ENCODE peak calls at places on chromosomes 4 and X, in four cellular contexts. One of them, this sample, is unnamed.

GRCh38 chr4:169109276-169109675 is 99.2 kb upstream of the CBR4 start:
- DNase-seq in nephron progenitor cell: no peak
- DNase-seq in endothelial cell: no peak
- DNase-seq in activated CD4-positive, alpha-beta T cell treated with anti-CD3 and anti-CD28 coated beads, Interleukin-2, amount 10 ng/mL, durations not matched to agents 7 days and 5 days: no peak
- DNase-seq in this sample: no peak

GRCh38 chr4:37627263-37627662 is 58.9 kb downstream of the RELL1 start:
- DNase-seq in nephron progenitor cell: no peak
- DNase-seq in endothelial cell: no peak
- DNase-seq in activated CD4-positive, alpha-beta T cell treated with anti-CD3 and anti-CD28 coated beads, Interleukin-2, amount 10 ng/mL, durations not matched to agents 7 days and 5 days: no peak
- DNase-seq in this sample: no peak

GRCh38 chrX:13647709-13648212 is 5.2 kb upstream of the TCEANC start:
- DNase-seq in nephron progenitor cell: no peak
- DNase-seq in endothelial cell: no peak
- DNase-seq in activated CD4-positive, alpha-beta T cell treated with anti-CD3 and anti-CD28 coated beads, Interleukin-2, amount 10 ng/mL, durations not matched to agents 7 days and 5 days: peak; percentile 10
- DNase-seq in this sample: no peak

GRCh38 chr4:75673959-75674328 is 733 bp upstream of the G3BP2 start:
- DNase-seq in nephron progenitor cell: no peak
- DNase-seq in endothelial cell: no peak
- DNase-seq in activated CD4-positive, alpha-beta T cell treated with anti-CD3 and anti-CD28 coated beads, Interleukin-2, amount 10 ng/mL, durations not matched to agents 7 days and 5 days: no peak
- DNase-seq in this sample: no peak

GRCh38 chr4:156764145-156764544 is 207.5 kb downstream of the PDGFC start:
- DNase-seq in nephron progenitor cell: no peak
- DNase-seq in endothelial cell: no peak
- DNase-seq in activated CD4-positive, alpha-beta T cell treated with anti-CD3 and anti-CD28 coated beads, Interleukin-2, amount 10 ng/mL, durations not matched to agents 7 days and 5 days: no peak
- DNase-seq in this sample: no peak

GRCh38 chr4:170990989-170991589 is 822.1 kb upstream of the GALNTL6 start:
- DNase-seq in nephron progenitor cell: peak; percentile 34
- DNase-seq in endothelial cell: peak; percentile 49
- DNase-seq in activated CD4-positive, alpha-beta T cell treated with anti-CD3 and anti-CD28 coated beads, Interleukin-2, amount 10 ng/mL, durations not matched to agents 7 days and 5 days: no peak
- DNase-seq in this sample: no peak

GRCh38 chrX:115333446-115333845 is 43.9 kb downstream of the LUZP4 start:
- DNase-seq in nephron progenitor cell: no peak
- DNase-seq in endothelial cell: no peak
- DNase-seq in activated CD4-positive, alpha-beta T cell treated with anti-CD3 and anti-CD28 coated beads, Interleukin-2, amount 10 ng/mL, durations not matched to agents 7 days and 5 days: no peak
- DNase-seq in this sample: no peak

GRCh38 chr4:59086410-59086809 is 1976.2 kb upstream of the IGFBP7 start:
- DNase-seq in nephron progenitor cell: no peak
- DNase-seq in endothelial cell: no peak
- DNase-seq in activated CD4-positive, alpha-beta T cell treated with anti-CD3 and anti-CD28 coated beads, Interleukin-2, amount 10 ng/mL, durations not matched to agents 7 days and 5 days: no peak
- DNase-seq in this sample: no peak

GRCh38 chr4:36292551-36293188 is 11.3 kb downstream of the DTHD1 start:
- DNase-seq in nephron progenitor cell: no peak
- DNase-seq in endothelial cell: no peak
- DNase-seq in activated CD4-positive, alpha-beta T cell treated with anti-CD3 and anti-CD28 coated beads, Interleukin-2, amount 10 ng/mL, durations not matched to agents 7 days and 5 days: no peak
- DNase-seq in this sample: no peak

GRCh38 chr4:69321153-69321729 is 41.0 kb downstream of the UGT2B28 start:
- DNase-seq in nephron progenitor cell: no peak
- DNase-seq in endothelial cell: no peak
- DNase-seq in activated CD4-positive, alpha-beta T cell treated with anti-CD3 and anti-CD28 coated beads, Interleukin-2, amount 10 ng/mL, durations not matched to agents 7 days and 5 days: no peak
- DNase-seq in this sample: no peak

GRCh38 chr4:169361741-169362140 is 91.0 kb upstream of the SH3RF1 start:
- DNase-seq in nephron progenitor cell: no peak
- DNase-seq in endothelial cell: no peak
- DNase-seq in activated CD4-positive, alpha-beta T cell treated with anti-CD3 and anti-CD28 coated beads, Interleukin-2, amount 10 ng/mL, durations not matched to agents 7 days and 5 days: no peak
- DNase-seq in this sample: no peak

GRCh38 chr4:30181918-30182317 is 538.3 kb upstream of the PCDH7 start:
- DNase-seq in nephron progenitor cell: no peak
- DNase-seq in endothelial cell: no peak
- DNase-seq in activated CD4-positive, alpha-beta T cell treated with anti-CD3 and anti-CD28 coated beads, Interleukin-2, amount 10 ng/mL, durations not matched to agents 7 days and 5 days: no peak
- DNase-seq in this sample: no peak

GRCh38 chr4:140163029-140163810 is 9.2 kb upstream of the MAML3 start:
- DNase-seq in nephron progenitor cell: no peak
- DNase-seq in endothelial cell: no peak
- DNase-seq in activated CD4-positive, alpha-beta T cell treated with anti-CD3 and anti-CD28 coated beads, Interleukin-2, amount 10 ng/mL, durations not matched to agents 7 days and 5 days: no peak
- DNase-seq in this sample: no peak

GRCh38 chr4:2878346-2878745 is 34.7 kb downstream of the ADD1 start:
- DNase-seq in nephron progenitor cell: no peak
- DNase-seq in endothelial cell: no peak
- DNase-seq in activated CD4-positive, alpha-beta T cell treated with anti-CD3 and anti-CD28 coated beads, Interleukin-2, amount 10 ng/mL, durations not matched to agents 7 days and 5 days: no peak
- DNase-seq in this sample: no peak

GRCh38 chrX:77347572-77347971 is 99.6 kb upstream of the FGF16 start:
- DNase-seq in nephron progenitor cell: no peak
- DNase-seq in endothelial cell: no peak
- DNase-seq in activated CD4-positive, alpha-beta T cell treated with anti-CD3 and anti-CD28 coated beads, Interleukin-2, amount 10 ng/mL, durations not matched to agents 7 days and 5 days: no peak
- DNase-seq in this sample: no peak

GRCh38 chr4:127470290-127470809 is 162.4 kb upstream of the INTU start:
- DNase-seq in nephron progenitor cell: no peak
- DNase-seq in endothelial cell: no peak
- DNase-seq in activated CD4-positive, alpha-beta T cell treated with anti-CD3 and anti-CD28 coated beads, Interleukin-2, amount 10 ng/mL, durations not matched to agents 7 days and 5 days: no peak
- DNase-seq in this sample: no peak

GRCh38 chr4:112832493-112832892 is 195.6 kb downstream of the LARP7 start:
- DNase-seq in nephron progenitor cell: no peak
- DNase-seq in endothelial cell: no peak
- DNase-seq in activated CD4-positive, alpha-beta T cell treated with anti-CD3 and anti-CD28 coated beads, Interleukin-2, amount 10 ng/mL, durations not matched to agents 7 days and 5 days: no peak
- DNase-seq in this sample: no peak

GRCh38 chr4:5712517-5712916 is 1.5 kb downstream of the EVC start:
- DNase-seq in nephron progenitor cell: no peak
- DNase-seq in endothelial cell: no peak
- DNase-seq in activated CD4-positive, alpha-beta T cell treated with anti-CD3 and anti-CD28 coated beads, Interleukin-2, amount 10 ng/mL, durations not matched to agents 7 days and 5 days: no peak
- DNase-seq in this sample: no peak

GRCh38 chr4:2797545-2798305 is 4.8 kb downstream of the SH3BP2 start:
- DNase-seq in nephron progenitor cell: no peak
- DNase-seq in endothelial cell: peak; percentile 3
- DNase-seq in activated CD4-positive, alpha-beta T cell treated with anti-CD3 and anti-CD28 coated beads, Interleukin-2, amount 10 ng/mL, durations not matched to agents 7 days and 5 days: peak; percentile 63
- DNase-seq in this sample: no peak

GRCh38 chr4:81528200-81528599 is 56.5 kb upstream of the RASGEF1B start:
- DNase-seq in nephron progenitor cell: no peak
- DNase-seq in endothelial cell: no peak
- DNase-seq in activated CD4-positive, alpha-beta T cell treated with anti-CD3 and anti-CD28 coated beads, Interleukin-2, amount 10 ng/mL, durations not matched to agents 7 days and 5 days: no peak
- DNase-seq in this sample: no peak

GRCh38 chr4:150130953-150131352 is 52.7 kb downstream of the DCLK2 start:
- DNase-seq in nephron progenitor cell: no peak
- DNase-seq in endothelial cell: no peak
- DNase-seq in activated CD4-positive, alpha-beta T cell treated with anti-CD3 and anti-CD28 coated beads, Interleukin-2, amount 10 ng/mL, durations not matched to agents 7 days and 5 days: no peak
- DNase-seq in this sample: no peak

GRCh38 chr4:103904126-103904525 is 184.3 kb upstream of the TACR3 start:
- DNase-seq in nephron progenitor cell: no peak
- DNase-seq in endothelial cell: no peak
- DNase-seq in activated CD4-positive, alpha-beta T cell treated with anti-CD3 and anti-CD28 coated beads, Interleukin-2, amount 10 ng/mL, durations not matched to agents 7 days and 5 days: no peak
- DNase-seq in this sample: no peak

GRCh38 chrX:53631156-53631555 is 55.4 kb downstream of the HUWE1 start:
- DNase-seq in nephron progenitor cell: no peak
- DNase-seq in endothelial cell: no peak
- DNase-seq in activated CD4-positive, alpha-beta T cell treated with anti-CD3 and anti-CD28 coated beads, Interleukin-2, amount 10 ng/mL, durations not matched to agents 7 days and 5 days: no peak
- DNase-seq in this sample: no peak

This sample was measured in HuH-7.5.